ENCODE peak calls at places on chromosomes 16 and 17, in ten cellular contexts. H is HFFc6, S is ovary, Y is neural crest cell, P is nephron progenitor cell, A is B cell, L is AG09319, C is transverse colon, Q is Peyer's patch, G is GM10248. X is an unnamed sample.

GRCh38 chr17:34714475-34715410 is 135.4 kb downstream of the TMEM132E start:
- DNase-seq in H (no peak), S (no peak), Y (no peak), P (no peak), A (no peak), L (no peak), C (no peak), Q (no peak), G (no peak), X (no peak)

GRCh38 chr17:38539386-38539785 is 66.4 kb downstream of the SRCIN1 start:
- DNase-seq in H (no peak), S (no peak), Y (no peak), P (no peak), A (no peak), L (no peak), C (no peak), Q (no peak), G (no peak), X (no peak)

GRCh38 chr16:54361813-54362212 is 75.2 kb upstream of the IRX3 start:
- DNase-seq in H (no peak), S (no peak), Y (no peak), P (no peak), A (no peak), L (no peak), C (no peak), Q (no peak), G (no peak), X (no peak)

GRCh38 chr16:21950782-21951521 is 2.2 kb upstream of the UQCRC2 start:
- DNase-seq in H (peak), S (no peak), Y (no peak), P (no peak), A (peak), L (no peak), C (no peak), Q (no peak), G (peak), X (peak)

GRCh38 chr17:79031996-79032875 is 8.3 kb downstream of the C1QTNF1 start:
- DNase-seq in H (no peak), S (no peak), Y (no peak), P (no peak), A (no peak), L (no peak), C (no peak), Q (no peak), G (no peak), X (no peak)

GRCh38 chr16:53534206-53534605 is 31.2 kb upstream of the AKTIP start:
- DNase-seq in H (no peak), S (no peak), Y (no peak), P (no peak), A (no peak), L (no peak), C (no peak), Q (no peak), G (no peak), X (no peak)

GRCh38 chr17:53680745-53681144 is 142.0 kb upstream of the KIF2B start:
- DNase-seq in H (no peak), S (no peak), Y (no peak), P (no peak), A (no peak), L (no peak), C (no peak), Q (no peak), G (no peak), X (no peak)

GRCh38 chr17:72466199-72466598 is 345.4 kb downstream of the SOX9 start:
- DNase-seq in H (peak), S (no peak), Y (no peak), P (no peak), A (no peak), L (no peak), C (peak), Q (no peak), G (peak), X (peak)

GRCh38 chr16:12061336-12062055 is 85.0 kb downstream of the SNX29 start:
- DNase-seq in H (peak), S (no peak), Y (no peak), P (no peak), A (no peak), L (no peak), C (no peak), Q (no peak), G (no peak), X (no peak)

GRCh38 chr17:4573682-4574081 is 10.6 kb upstream of the SMTNL2 start:
- DNase-seq in H (no peak), S (no peak), Y (no peak), P (no peak), A (peak), L (no peak), C (no peak), Q (no peak), G (peak), X (peak)

GRCh38 chr16:66936462-66936861 is 1.1 kb downstream of the CES2 start:
- DNase-seq in H (no peak), S (no peak), Y (no peak), P (no peak), A (no peak), L (no peak), C (peak), Q (no peak), G (no peak), X (no peak)

GRCh38 chr17:2173005-2173404 is 118.1 kb downstream of the HIC1 start:
- DNase-seq in H (peak), S (no peak), Y (no peak), P (no peak), A (no peak), L (no peak), C (no peak), Q (no peak), G (no peak), X (no peak)

GRCh38 chr17:2172447-2172938 is 117.6 kb downstream of the HIC1 start:
- DNase-seq in H (peak), S (no peak), Y (peak), P (no peak), A (no peak), L (no peak), C (no peak), Q (no peak), G (no peak), X (no peak)

GRCh38 chr17:2171725-2172446 is 117.0 kb downstream of the HIC1 start:
- DNase-seq in H (peak), S (peak), Y (no peak), P (peak), A (no peak), L (peak), C (peak), Q (no peak), G (no peak), X (no peak)

GRCh38 chr17:2174048-2174447 is 119.1 kb downstream of the HIC1 start:
- DNase-seq in H (no peak), S (no peak), Y (no peak), P (no peak), A (no peak), L (no peak), C (no peak), Q (no peak), G (no peak), X (no peak)

DNA sequence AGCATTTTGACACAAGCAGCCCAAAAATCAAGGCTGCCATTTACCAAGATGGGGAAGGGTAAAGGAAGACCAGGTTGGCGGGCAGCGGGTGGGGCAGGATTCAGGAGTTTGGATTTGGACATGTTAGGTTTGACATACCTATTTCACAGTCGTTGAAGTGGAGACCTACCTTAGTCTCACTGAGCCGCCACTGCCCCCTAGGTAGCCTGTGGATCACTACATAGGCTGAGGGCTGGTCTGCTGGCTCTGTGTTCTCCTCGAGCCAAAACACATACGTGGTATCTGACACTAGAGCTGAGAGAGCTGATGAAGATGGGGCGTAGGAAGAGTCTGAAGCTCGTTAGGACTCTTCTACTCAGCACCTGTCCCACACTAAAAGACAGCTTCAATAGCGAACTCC is 115.1 kb downstream of the HIC1 start:
- DNase-seq in H (no peak), S (no peak), Y (no peak), P (no peak), A (peak), L (no peak), C (peak), Q (peak), G (peak), X (peak)
- TF ChIP-seq CTCF in H (peak), S (no peak), Y (peak), P (no peak), A (peak), L (no peak), C (peak), Q (peak), G (peak), X (peak)

GRCh38 chr17:40422990-40423611 is 5.4 kb upstream of the TOP2A start:
- DNase-seq in H (no peak), S (no peak), Y (no peak), P (peak), A (no peak), L (no peak), C (no peak), Q (no peak), G (no peak), X (no peak)
- TF ChIP-seq CTCF in H (peak), S (no peak), Y (no peak), P (peak), A (no peak), L (no peak), C (no peak), Q (no peak), G (no peak), X (no peak)

DNA sequence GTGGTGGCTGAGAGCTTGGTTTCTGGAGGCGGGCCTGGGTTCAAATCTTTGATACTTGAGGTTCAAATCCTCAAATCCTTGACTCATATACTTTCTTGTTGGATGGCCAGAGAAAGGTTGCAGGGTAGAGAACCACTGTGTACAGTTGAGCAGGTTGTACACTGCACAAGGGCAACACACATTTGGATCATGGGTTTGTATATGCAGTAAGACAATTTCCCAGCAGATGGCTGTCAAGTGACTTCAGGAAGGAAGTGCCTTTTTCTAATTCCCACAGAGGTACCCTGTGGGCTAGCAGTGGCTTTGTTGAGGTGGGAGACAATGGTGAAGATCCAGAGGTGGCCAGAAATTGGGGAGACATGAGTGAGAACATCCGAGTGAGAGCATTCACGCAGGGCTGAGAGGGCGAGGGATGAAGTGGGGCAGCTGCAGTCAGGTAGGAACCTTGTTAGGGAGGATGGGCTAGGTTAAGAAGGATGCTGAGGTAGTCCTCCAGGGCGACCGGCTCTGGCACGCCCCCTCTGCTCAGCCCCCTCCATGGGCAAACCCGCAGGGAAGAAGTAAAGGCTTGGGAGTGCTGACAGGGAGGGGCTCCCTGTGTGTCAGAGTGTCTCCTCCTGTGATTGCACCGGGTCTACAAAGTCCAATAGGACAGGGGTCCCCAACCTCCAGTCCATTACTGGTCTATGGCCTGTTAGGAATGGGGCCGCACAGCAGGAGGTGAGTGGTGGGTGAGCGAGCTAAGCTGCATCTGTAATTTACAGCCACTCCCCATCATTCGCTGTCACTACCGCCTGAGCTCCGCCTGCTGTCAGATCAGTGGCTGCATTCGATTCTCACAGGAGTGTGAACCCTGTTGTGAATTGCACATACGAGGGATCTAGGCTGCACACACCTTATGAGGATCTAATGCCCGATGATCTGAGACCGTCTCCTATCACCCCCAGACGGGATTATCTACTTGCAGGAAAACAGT is 2.7 kb downstream of the C16orf89 start:
- DNase-seq in H (no peak), S (no peak), Y (no peak), P (no peak), A (no peak), L (no peak), C (no peak), Q (no peak), G (no peak), X (no peak)
- TF ChIP-seq CTCF in H (peak), S (no peak), Y (no peak), P (no peak), A (no peak), L (no peak), C (peak), Q (no peak), G (no peak), X (no peak)

DNA sequence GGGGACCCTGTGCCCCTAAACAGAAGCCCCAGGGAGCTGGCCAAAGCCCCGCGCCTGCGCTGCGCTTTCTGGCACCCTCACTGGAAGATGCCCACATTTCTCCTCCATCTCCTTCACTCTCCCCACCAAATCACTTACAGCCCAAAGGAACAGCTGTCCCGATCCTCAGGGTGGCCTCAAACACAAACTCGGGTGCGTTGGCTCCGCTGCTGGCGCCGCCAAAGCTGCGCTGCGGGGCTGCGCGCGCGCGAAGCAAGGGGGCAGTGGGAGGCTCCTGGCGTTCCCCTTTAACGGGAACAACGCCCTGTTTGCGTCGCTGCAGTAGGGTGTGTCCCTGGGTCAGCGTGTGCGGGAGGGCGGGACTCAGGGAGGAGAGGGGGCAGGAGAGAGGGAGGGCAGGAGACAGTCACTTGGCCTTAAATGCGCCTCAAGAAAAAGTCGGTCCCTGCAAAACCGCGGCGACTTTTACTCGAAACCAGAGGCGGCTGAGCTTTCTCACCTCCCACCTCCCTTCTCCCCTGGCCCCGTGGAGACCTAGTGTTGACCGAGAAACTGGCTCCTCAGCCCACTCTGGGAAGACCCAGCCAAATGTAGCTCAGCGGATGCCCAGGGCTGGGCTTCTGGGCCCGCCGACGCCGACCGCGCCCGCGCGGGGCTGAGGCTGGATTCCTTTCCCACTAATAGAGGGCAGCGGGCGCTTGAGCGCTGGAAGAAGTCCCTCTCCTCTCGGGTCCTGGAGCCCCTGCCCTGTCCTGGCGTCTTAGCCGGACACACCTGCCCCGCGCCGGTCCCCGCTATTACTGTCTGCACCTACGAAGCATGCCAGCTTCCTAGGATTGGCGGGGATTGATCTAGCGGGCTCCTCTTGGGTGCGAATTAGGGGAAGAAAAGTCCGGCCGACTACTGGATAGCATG is 2.6 kb downstream of the PMP22 start:
- DNase-seq in H (peak), S (peak), Y (peak), P (peak), A (no peak), L (peak), C (peak), Q (peak), G (no peak), X (no peak)
- TF ChIP-seq CTCF in H (peak), S (peak), Y (no peak), P (no peak), A (no peak), L (peak), C (no peak), Q (peak), G (no peak), X (no peak)

GRCh38 chr17:67628580-67629013 is 89.1 kb upstream of the NOL11 start:
- DNase-seq in H (no peak), S (no peak), Y (no peak), P (no peak), A (no peak), L (no peak), C (no peak), Q (no peak), G (peak), X (peak)
- TF ChIP-seq CTCF in H (peak), S (no peak), Y (no peak), P (no peak), A (no peak), L (peak), C (no peak), Q (no peak), G (peak), X (peak)

GRCh38 chr17:29389994-29390855 is at the start of gene TAOK1:
- DNase-seq in H (peak), S (peak), Y (peak), P (peak), A (peak), L (peak), C (peak), Q (peak), G (peak), X (peak)
- TF ChIP-seq CTCF in H (no peak), S (no peak), Y (no peak), P (no peak), A (no peak), L (no peak), C (no peak), Q (no peak), G (no peak), X (no peak)

GRCh38 chr17:80292557-80292956 is 31.9 kb downstream of the RNF213 start:
- DNase-seq in H (no peak), S (no peak), Y (peak), P (peak), A (no peak), L (no peak), C (no peak), Q (no peak), G (no peak), X (no peak)
- TF ChIP-seq CTCF in H (peak), S (no peak), Y (peak), P (peak), A (no peak), L (no peak), C (no peak), Q (no peak), G (no peak), X (no peak)

DNA sequence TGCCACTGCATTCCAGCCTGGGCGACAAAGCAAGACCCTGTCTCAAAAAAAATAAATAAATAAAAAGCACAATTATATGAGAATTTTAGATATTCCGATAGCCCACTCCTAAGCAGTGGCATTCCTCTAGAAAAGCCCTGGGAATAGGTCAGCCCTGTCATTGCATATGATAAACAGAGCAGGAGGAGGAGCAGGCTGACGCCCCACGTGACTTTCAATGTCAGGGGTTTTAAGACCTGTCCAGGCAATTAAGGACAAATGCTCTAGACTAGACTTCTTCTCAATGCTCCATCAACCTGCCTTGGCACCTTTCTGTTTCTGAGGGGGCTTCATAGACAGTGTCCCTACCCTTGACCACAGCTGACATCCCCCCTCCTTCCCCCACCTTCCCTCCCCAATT is 7.5 kb downstream of the TOM1L2 start:
- DNase-seq in H (no peak), S (no peak), Y (no peak), P (peak), A (no peak), L (no peak), C (no peak), Q (no peak), G (no peak), X (no peak)
- TF ChIP-seq CTCF in H (no peak), S (no peak), Y (no peak), P (no peak), A (no peak), L (no peak), C (no peak), Q (no peak), G (no peak), X (no peak)

GRCh38 chr17:45016823-45017222 is 34.6 kb downstream of the DCAKD start:
- DNase-seq in H (no peak), S (no peak), Y (no peak), P (no peak), A (no peak), L (no peak), C (no peak), Q (no peak), G (no peak), X (no peak)
- TF ChIP-seq CTCF in H (peak), S (no peak), Y (peak), P (no peak), A (no peak), L (peak), C (peak), Q (no peak), G (no peak), X (peak)